ENCODE peak calls at places on chromosomes 11 and 22, in eight cellular contexts. E is HCT116, S is stomach, H is heart left ventricle, R is PC-9, L is pancreas, O is coronary artery, U is GM23338. M is an unnamed sample.

GRCh38 chr11:22042081-22042480 is 150.8 kb upstream of the ANO5 start:
- DNase-seq in E (no peak), S (no peak), H (no peak), R (no peak), L (no peak), O (no peak), U (no peak), M (no peak)

GRCh38 chr11:68659158-68659921 is 25.0 kb upstream of the GAL start:
- DNase-seq in E (no peak), S (no peak), H (peak), R (peak), L (no peak), O (no peak), U (no peak), M (peak)

GRCh38 chr11:19344661-19345518 is 104.1 kb upstream of the E2F8 start:
- DNase-seq in E (no peak), S (peak), H (peak), R (peak), L (peak), O (no peak), U (peak), M (peak)

GRCh38 chr11:82750643-82751139 is 17.0 kb upstream of the FAM181B start:
- DNase-seq in E (no peak), S (no peak), H (no peak), R (no peak), L (no peak), O (no peak), U (peak), M (no peak)

GRCh38 chr11:68471360-68472340 is 11.1 kb downstream of the PPP6R3 start:
- DNase-seq in E (no peak), S (no peak), H (no peak), R (no peak), L (no peak), O (no peak), U (no peak), M (no peak)

GRCh38 chr11:128342511-128343133 is 244.7 kb downstream of the ETS1 start:
- DNase-seq in E (no peak), S (no peak), H (peak), R (peak), L (no peak), O (no peak), U (no peak), M (peak)

GRCh38 chr22:36237462-36238347 is 1.6 kb downstream of the APOL2 start:
- DNase-seq in E (no peak), S (no peak), H (no peak), R (peak), L (no peak), O (peak), U (no peak), M (peak)

GRCh38 chr11:12126352-12127019 is 16.1 kb downstream of the MICAL2 start:
- DNase-seq in E (no peak), S (no peak), H (no peak), R (peak), L (no peak), O (no peak), U (no peak), M (no peak)

GRCh38 chr22:46068908-46069481 is 81.3 kb upstream of the PPARA start:
- DNase-seq in E (no peak), S (peak), H (no peak), R (peak), L (peak), O (peak), U (no peak), M (no peak)

GRCh38 chr11:12149672-12150225 is 39.4 kb downstream of the MICAL2 start:
- DNase-seq in E (no peak), S (no peak), H (no peak), R (no peak), L (no peak), O (no peak), U (no peak), M (no peak)

GRCh38 chr11:10631761-10632160 is 61.8 kb downstream of the IRAG1 start:
- DNase-seq in E (no peak), S (no peak), H (no peak), R (no peak), L (no peak), O (peak), U (no peak), M (no peak)

GRCh38 chr11:122917311-122917710 is 34.8 kb downstream of the JHY start:
- DNase-seq in E (no peak), S (no peak), H (no peak), R (no peak), L (no peak), O (no peak), U (no peak), M (peak)

GRCh38 chr22:27637604-27638003 is 164.0 kb downstream of the MN1 start:
- DNase-seq in E (no peak), S (no peak), H (no peak), R (no peak), L (no peak), O (no peak), U (no peak), M (no peak)

GRCh38 chr22:24580276-24580675 is 12.6 kb downstream of the LRRC75B start:
- DNase-seq in E (no peak), S (no peak), H (no peak), R (peak), L (no peak), O (no peak), U (no peak), M (no peak)

GRCh38 chr11:11981364-11981763 is 27.1 kb downstream of the DKK3 start:
- DNase-seq in E (no peak), S (peak), H (no peak), R (no peak), L (no peak), O (no peak), U (no peak), M (no peak)

GRCh38 chr11:129248618-129249017 is 56.5 kb upstream of the ARHGAP32 start:
- DNase-seq in E (no peak), S (no peak), H (no peak), R (no peak), L (no peak), O (no peak), U (no peak), M (no peak)

GRCh38 chr22:39010946-39011625 is 3.0 kb upstream of the APOBEC3C start:
- DNase-seq in E (no peak), S (no peak), H (no peak), R (no peak), L (no peak), O (no peak), U (no peak), M (no peak)

GRCh38 chr11:19546325-19546724 is 166.3 kb upstream of the NAV2 start:
- DNase-seq in E (no peak), S (no peak), H (no peak), R (peak), L (no peak), O (no peak), U (peak), M (no peak)

GRCh38 chr11:120061036-120061760 is 76.7 kb downstream of the TRIM29 start:
- DNase-seq in E (no peak), S (no peak), H (no peak), R (no peak), L (no peak), O (peak), U (no peak), M (no peak)

GRCh38 chr11:65206901-65207300 is 25.2 kb downstream of the CAPN1 start:
- DNase-seq in E (no peak), S (peak), H (no peak), R (peak), L (no peak), O (no peak), U (no peak), M (no peak)

GRCh38 chr11:106278391-106278790 is 200.9 kb downstream of the AASDHPPT start:
- DNase-seq in E (no peak), S (no peak), H (no peak), R (no peak), L (no peak), O (no peak), U (no peak), M (no peak)

GRCh38 chr11:106276126-106276525 is 198.7 kb downstream of the AASDHPPT start:
- DNase-seq in E (no peak), S (no peak), H (no peak), R (no peak), L (no peak), O (no peak), U (no peak), M (no peak)

GRCh38 chr11:106280041-106280440 is 202.6 kb downstream of the AASDHPPT start:
- DNase-seq in E (no peak), S (no peak), H (no peak), R (no peak), L (no peak), O (no peak), U (no peak), M (no peak)

GRCh38 chr11:106275151-106275550 is 197.7 kb downstream of the AASDHPPT start:
- DNase-seq in E (no peak), S (no peak), H (no peak), R (no peak), L (no peak), O (no peak), U (no peak), M (no peak)

DNA sequence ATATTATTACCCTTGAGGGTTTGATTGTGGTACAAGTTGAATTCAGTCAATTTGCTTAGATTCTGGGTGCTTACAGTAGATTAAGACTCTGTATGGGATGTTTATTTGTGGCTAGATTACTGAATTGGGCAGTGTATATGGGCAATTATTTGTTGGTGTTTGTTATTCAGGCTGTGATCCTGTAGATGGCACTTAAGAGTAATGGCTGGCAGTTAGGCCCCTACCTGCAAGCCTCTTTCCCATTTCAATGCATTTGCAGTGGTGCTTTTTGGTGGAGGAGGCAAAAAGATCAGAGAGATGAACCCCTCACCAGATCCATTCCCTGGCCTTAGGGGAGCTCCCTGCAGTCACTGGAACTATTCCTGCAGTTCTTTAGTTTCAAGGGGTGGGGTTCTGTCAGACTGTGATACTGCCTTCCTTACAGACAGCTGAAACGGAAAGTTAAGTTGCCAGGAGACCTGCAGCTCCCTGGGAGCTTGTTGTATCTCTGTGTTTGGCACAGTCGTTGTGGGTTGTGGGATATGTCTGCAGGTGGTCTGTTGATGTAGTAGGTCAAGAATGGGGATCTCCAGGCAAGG is 199.5 kb downstream of the AASDHPPT start:
- DNase-seq in E (no peak), S (no peak), H (no peak), R (peak), L (no peak), O (no peak), U (peak), M (no peak)
- TF ChIP-seq CTCF in E (peak), S (no peak), H (no peak), R (peak), L (no peak), O (no peak), U (peak), M (no peak)

DNA sequence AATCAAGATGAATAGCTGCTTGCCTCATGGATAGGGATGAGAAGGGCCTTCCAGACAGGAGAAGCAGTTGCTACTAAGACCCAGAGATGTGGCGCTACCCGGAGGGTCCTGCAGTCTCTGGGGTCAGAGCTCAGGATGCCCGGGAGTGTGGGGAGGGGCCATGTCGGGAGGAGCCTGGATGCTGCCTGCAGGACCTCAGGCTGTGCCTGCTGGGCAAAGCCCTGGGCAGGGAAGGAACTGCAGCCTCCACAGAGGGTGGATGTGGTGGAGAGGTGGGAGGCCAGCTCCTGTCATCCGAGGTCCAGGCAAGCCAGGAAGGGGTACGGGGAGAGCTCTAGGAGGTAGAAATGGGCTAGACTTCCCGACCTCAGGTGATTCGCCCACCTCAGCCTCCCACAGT is 11.0 kb downstream of the PRR5 start:
- DNase-seq in E (no peak), S (no peak), H (no peak), R (no peak), L (no peak), O (no peak), U (no peak), M (no peak)
- H3K27ac ChIP-seq in E (no peak), S (no peak), H (no peak), R (no peak), L (no peak), O (no peak), U (no peak), M (no peak)

DNA sequence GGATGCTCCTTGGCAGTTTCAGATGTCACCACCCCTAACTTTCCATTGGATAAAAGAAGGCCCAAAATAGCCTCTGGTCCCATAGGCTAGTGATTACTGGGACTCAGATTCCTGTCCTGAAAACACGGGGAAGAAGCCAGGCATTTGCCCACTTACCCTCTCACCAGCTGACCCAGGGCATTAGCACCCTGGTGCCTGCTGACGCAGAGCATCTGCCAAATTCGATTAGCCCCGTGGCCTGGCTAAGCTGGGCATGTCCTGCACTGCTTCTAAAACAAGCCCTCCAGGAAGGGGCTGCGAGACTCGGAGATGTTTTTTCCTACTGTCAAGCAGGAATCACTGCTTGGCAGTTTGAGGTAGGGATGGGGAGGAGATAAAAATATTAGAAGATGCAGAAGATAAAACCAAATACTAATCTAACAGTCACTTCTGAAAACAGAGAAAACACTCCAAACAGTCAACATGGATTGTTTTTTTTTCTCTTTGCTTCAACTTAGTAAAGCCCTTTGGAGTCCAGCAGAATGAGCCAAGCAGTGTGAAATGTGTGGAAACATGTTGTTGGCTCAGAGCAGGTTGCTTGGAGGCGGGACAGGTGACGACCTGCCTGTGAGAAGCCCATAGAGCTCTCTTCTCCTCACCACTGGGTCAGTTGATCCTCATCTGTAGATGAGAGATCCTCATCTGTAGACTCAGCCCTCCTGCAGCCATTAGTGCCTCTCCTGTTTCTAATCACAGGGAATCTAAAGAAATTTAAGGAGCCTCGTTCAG is 54.0 kb downstream of the BDNF start:
- DNase-seq in E (no peak), S (no peak), H (peak), R (no peak), L (no peak), O (no peak), U (no peak), M (no peak)
- H3K4me3 ChIP-seq in E (no peak), S (no peak), H (no peak), R (no peak), L (no peak), O (no peak), U (no peak), M (no peak)

GRCh38 chr11:13249177-13249576 is 28.4 kb upstream of the BMAL1 start:
- DNase-seq in E (no peak), S (no peak), H (no peak), R (no peak), L (no peak), O (no peak), U (no peak), M (no peak)

GRCh38 chr11:13247606-13248320 is 29.8 kb upstream of the BMAL1 start:
- DNase-seq in E (no peak), S (no peak), H (no peak), R (no peak), L (no peak), O (no peak), U (no peak), M (no peak)

GRCh38 chr11:13251961-13252360 is 25.6 kb upstream of the BMAL1 start:
- DNase-seq in E (no peak), S (no peak), H (no peak), R (no peak), L (no peak), O (no peak), U (no peak), M (no peak)

GRCh38 chr11:13249992-13250391 is 27.6 kb upstream of the BMAL1 start:
- DNase-seq in E (no peak), S (no peak), H (no peak), R (no peak), L (no peak), O (no peak), U (peak), M (no peak)
- TF ChIP-seq CTCF in E (peak), S (no peak), H (peak), R (peak), L (no peak), O (no peak), U (peak), M (no peak)

GRCh38 chr11:72040497-72041363 is 39.6 kb downstream of the NUMA1 start:
- DNase-seq in E (peak), S (peak), H (peak), R (peak), L (peak), O (peak), U (peak), M (peak)

GRCh38 chr11:72042059-72042425 is 38.3 kb downstream of the NUMA1 start:
- DNase-seq in E (no peak), S (no peak), H (no peak), R (no peak), L (no peak), O (no peak), U (no peak), M (no peak)

GRCh38 chr11:72041364-72042058 is 38.8 kb downstream of the NUMA1 start:
- DNase-seq in E (peak), S (peak), H (peak), R (no peak), L (peak), O (peak), U (peak), M (peak)

GRCh38 chr11:72048718-72049460 is 31.5 kb downstream of the NUMA1 start:
- DNase-seq in E (no peak), S (no peak), H (peak), R (no peak), L (peak), O (no peak), U (no peak), M (no peak)

DNA sequence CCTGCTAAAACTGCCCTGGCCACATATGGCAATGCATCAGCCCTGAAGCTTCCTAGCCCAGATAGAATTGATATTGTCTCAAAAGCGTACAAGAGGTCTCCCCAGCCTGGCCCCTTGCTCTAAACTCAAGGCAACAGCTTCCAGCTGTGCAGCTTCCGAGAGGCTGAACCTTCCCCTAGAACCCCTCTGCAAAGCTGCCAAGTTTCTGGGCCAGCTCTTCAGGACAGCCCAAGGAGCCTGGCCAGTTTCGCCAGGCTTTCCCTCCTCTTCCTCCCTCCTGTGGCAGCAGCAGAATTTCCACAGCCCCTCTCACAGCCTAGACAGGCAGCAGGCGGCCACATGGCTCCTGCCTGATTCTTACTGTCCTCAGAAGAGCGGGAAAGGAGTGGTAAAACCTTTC is 34.5 kb downstream of the NUMA1 start:
- DNase-seq in E (no peak), S (no peak), H (no peak), R (no peak), L (no peak), O (no peak), U (no peak), M (no peak)
- H3K27ac ChIP-seq in E (no peak), S (no peak), H (no peak), R (no peak), L (no peak), O (no peak), U (no peak), M (no peak)

GRCh38 chr11:94549166-94549565 is 5.4 kb downstream of the FUT4 start:
- DNase-seq in E (no peak), S (no peak), H (no peak), R (no peak), L (no peak), O (no peak), U (no peak), M (no peak)

GRCh38 chr11:94553938-94554337 is 10.2 kb downstream of the FUT4 start:
- DNase-seq in E (no peak), S (peak), H (no peak), R (peak), L (no peak), O (no peak), U (no peak), M (no peak)

GRCh38 chr11:94545641-94546470 is 2.1 kb downstream of the FUT4 start:
- DNase-seq in E (no peak), S (no peak), H (no peak), R (no peak), L (no peak), O (no peak), U (peak), M (no peak)

GRCh38 chr11:94546886-94547285 is 3.2 kb downstream of the FUT4 start:
- DNase-seq in E (no peak), S (no peak), H (no peak), R (no peak), L (peak), O (no peak), U (no peak), M (no peak)

DNA sequence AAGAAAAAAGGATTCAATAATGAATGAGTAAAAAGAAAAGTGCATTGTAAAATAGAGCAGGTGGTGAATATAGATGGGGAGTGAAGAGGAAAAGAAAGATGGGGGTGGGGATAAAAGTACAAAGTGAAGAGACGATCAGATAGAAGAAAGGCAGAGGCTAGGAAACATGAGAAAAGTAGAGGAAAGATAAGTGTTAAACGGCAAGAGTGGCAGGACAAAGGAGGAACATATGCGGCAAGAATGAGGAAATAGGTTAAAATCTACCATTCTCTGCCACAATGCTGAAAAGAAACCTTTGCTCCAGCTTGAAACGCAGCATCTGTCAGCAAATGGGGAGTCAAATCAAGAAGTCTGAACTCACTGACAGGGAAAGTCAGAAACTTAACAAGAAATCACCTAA is 6.8 kb downstream of the FUT4 start:
- DNase-seq in E (no peak), S (no peak), H (no peak), R (no peak), L (no peak), O (no peak), U (no peak), M (no peak)
- H3K4me3 ChIP-seq in E (no peak), S (no peak), H (no peak), R (no peak), L (no peak), O (no peak), U (no peak), M (no peak)

GRCh38 chr22:21771631-21771976 is 36.0 kb upstream of the YPEL1 start:
- DNase-seq in E (no peak), S (no peak), H (no peak), R (no peak), L (no peak), O (no peak), U (no peak), M (no peak)
- TF ChIP-seq CTCF in E (no peak), S (no peak), H (no peak), R (no peak), L (no peak), O (no peak), U (no peak), M (no peak)

M was measured in thyroid gland.